ENCODE peak calls at places on chromosomes 12 and 14, in eight cellular contexts. P is sciatic nerve; R is activated T-helper 1 cell treated with anti-CD3 and anti-CD28 coated beads, Interleukin-12 subunit alpha, Interleukin-12 subunit beta, Interleukin-2, Interleukin-4 antibody, amounts not matched to agents 30 ng/mL and 10 ng/mL and 1 ng/mL, durations not matched to agents 14 hours and 24 hours and 36 hours; N is stimulated activated effector memory CD8-positive, alpha-beta T cell treated with anti-CD3 and anti-CD28 coated beads, Interleukin-12 subunit alpha, Interleukin-12 subunit beta, amount 100 ng/mL, for 72 hours; Q is right atrium auricular region; T is COR-L47; W is NCI-H2081; X is activated T-cell treated with anti-CD3 and anti-CD28 coated beads for 48 hours. D is an unnamed sample.

GRCh38 chr12:21656931-21657335 is 709 bp downstream of the LDHB start:
- DNase-seq in R (peak), W (peak), T (peak), Q (no peak), P (no peak), X (peak), N (peak), D (no peak)

GRCh38 chr12:97560766-97561165 is 98.2 kb downstream of the RMST start:
- DNase-seq in Q (no peak), R (no peak), P (no peak), X (no peak), N (no peak), W (no peak), T (no peak), D (no peak)

GRCh38 chr12:126210026-126210425 is 1144.8 kb downstream of the AACS start:
- DNase-seq in W (no peak), N (no peak), T (no peak), X (no peak), P (no peak), R (no peak), Q (no peak), D (no peak)

GRCh38 chr12:6821674-6822433 is at the start of gene GPR162:
- DNase-seq in Q (no peak), W (peak), R (no peak), X (no peak), T (peak), P (peak), N (no peak), D (no peak)

GRCh38 chr12:59372971-59373370 is 222.9 kb upstream of the SLC16A7 start:
- DNase-seq in N (no peak), Q (no peak), T (no peak), R (no peak), W (no peak), X (no peak), P (no peak), D (no peak)

GRCh38 chr14:32200368-32201195 is 1.3 kb upstream of the RNU6-7 start:
- DNase-seq in Q (no peak), X (no peak), W (no peak), T (no peak), N (no peak), P (no peak), R (no peak), D (no peak)

GRCh38 chr12:26683443-26683842 is 149.6 kb downstream of the ITPR2 start:
- DNase-seq in P (no peak), R (no peak), N (no peak), Q (no peak), X (no peak), T (no peak), W (no peak), D (no peak)

GRCh38 chr14:54776361-54777001 is 126.1 kb downstream of the GCH1 start:
- DNase-seq in W (no peak), N (peak), Q (no peak), R (no peak), P (no peak), T (peak), X (peak), D (no peak)

GRCh38 chr12:24756479-24757024 is 192.3 kb downstream of the BCAT1 start:
- DNase-seq in R (no peak), X (no peak), Q (no peak), W (no peak), P (no peak), T (no peak), N (no peak), D (no peak)